ENCODE peak calls at places on chromosome 10, in four cellular contexts. U, Y, P and B are unnamed samples.

GRCh38 chr10:71093531-71093930 is 118.8 kb upstream of the UNC5B start:
- DNase-seq in U (no peak), Y (no peak), P (no peak), B (no peak)

GRCh38 chr10:91196268-91197043 is 24.0 kb upstream of the PCGF5 start:
- DNase-seq in U (no peak), Y (no peak), P (no peak), B (no peak)

GRCh38 chr10:93999401-93999851 is 5.7 kb downstream of the PLCE1 start:
- DNase-seq in P (no peak), Y (no peak), U (peak), B (no peak)

GRCh38 chr10:84685047-84685660 is 356.8 kb downstream of the CCSER2 start:
- DNase-seq in P (no peak), U (no peak), Y (no peak), B (no peak)

GRCh38 chr10:101231092-101231491 is 1.8 kb upstream of the LBX1 start:
- DNase-seq in Y (no peak), U (no peak), P (no peak), B (no peak)

GRCh38 chr10:116312091-116312490 is 12.2 kb upstream of the CCDC172 start:
- DNase-seq in P (no peak), U (no peak), Y (no peak), B (no peak)

GRCh38 chr10:89653410-89653828 is 8.4 kb upstream of the PANK1 start:
- DNase-seq in P (peak), U (peak), Y (no peak), B (no peak)

GRCh38 chr10:31952066-31952465 is 23.4 kb upstream of the ARHGAP12 start:
- DNase-seq in P (no peak), Y (peak), U (no peak), B (peak)

GRCh38 chr10:43083764-43084163 is 6.9 kb downstream of the RET start:
- DNase-seq in Y (no peak), U (no peak), P (no peak), B (no peak)

GRCh38 chr10:124998624-124999291 is 56.8 kb downstream of the ZRANB1 start:
- DNase-seq in P (no peak), Y (no peak), U (no peak), B (no peak)

GRCh38 chr10:112986791-112987190 is 36.7 kb downstream of the TCF7L2 start:
- DNase-seq in Y (no peak), P (no peak), U (no peak), B (no peak)

GRCh38 chr10:15237351-15237750 is 68.9 kb upstream of the NMT2 start:
- DNase-seq in Y (no peak), P (no peak), U (peak), B (peak)

GRCh38 chr10:62025901-62026879 is 124.7 kb downstream of the ARID5B start:
- DNase-seq in Y (no peak), U (peak), P (no peak), B (no peak)

GRCh38 chr10:95513941-95514392 is 47.2 kb downstream of the SORBS1 start:
- DNase-seq in Y (no peak), P (no peak), U (peak), B (peak)

DNA sequence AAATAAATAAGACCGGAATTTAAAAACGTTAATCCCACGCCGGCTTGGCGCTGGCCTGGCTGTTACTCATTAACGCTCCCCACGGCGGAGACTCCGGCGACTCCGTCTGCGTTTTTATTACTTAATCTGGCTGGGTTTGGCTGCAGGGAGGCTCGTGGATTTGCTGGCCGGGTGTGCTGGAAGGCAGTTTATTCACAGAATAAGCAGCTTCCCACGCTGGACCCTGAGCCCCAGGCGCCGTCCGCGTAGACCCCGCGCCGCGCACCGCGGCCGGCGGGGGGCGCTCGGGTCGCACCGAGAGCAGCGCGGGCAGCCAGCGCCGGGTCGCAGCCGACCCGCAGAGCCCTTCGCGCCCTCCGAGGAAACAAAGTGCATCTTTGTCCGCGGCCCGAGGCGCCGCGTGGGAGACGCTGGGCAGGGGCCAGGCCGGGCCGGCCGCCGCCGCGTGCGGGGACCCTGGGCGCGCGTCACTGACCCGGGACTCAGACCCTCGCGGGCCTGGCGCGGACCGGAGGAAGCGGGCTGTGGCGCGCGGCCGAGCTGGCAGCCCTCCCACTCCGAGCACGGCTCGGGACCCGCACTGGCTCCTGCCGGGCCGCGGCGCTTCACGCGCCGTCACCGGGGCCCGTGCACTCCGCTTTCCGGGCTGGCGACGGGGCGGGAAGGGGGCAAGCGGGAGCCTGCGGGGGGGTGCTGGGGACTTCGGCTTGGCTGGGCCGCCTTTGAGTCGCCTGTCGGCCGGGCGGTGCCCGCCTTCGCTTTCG is 586 bp upstream of the GRK5 start:
- DNase-seq in Y (peak), P (no peak), U (peak), B (peak)
- TF ChIP-seq POLR2A in Y (no peak), P (no peak), U (no peak), B (no peak)

DNA sequence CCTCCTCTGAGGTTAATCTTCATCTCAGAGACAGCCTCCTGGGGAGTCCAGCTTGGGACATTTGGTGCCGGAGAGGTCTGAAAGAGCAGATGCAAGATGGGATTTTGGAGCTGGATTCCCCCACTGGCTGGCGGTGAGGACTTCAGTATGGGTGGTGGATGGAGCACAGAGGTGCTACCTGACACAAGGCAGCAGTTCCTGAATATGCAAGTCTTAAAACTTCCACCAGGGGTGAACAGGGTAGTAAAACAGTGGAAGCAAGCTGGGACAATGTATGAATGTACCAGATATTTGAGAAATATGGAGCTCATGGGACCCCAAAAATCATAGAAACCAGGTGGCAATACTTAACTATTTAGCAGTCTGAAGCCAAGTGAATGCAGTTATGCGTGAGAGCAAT is 4.8 kb upstream of the TAF3 start:
- DNase-seq in P (no peak), U (no peak), Y (no peak), B (no peak)
- TF ChIP-seq CTCF in P (no peak), U (no peak), Y (peak), B (no peak)

GRCh38 chr10:104353325-104354048 is at the start of gene CFAP58:
- DNase-seq in Y (peak), U (peak), P (peak), B (peak)

GRCh38 chr10:104350146-104350635 is 3.4 kb upstream of the CFAP58 start:
- DNase-seq in U (peak), P (peak), Y (peak), B (peak)

GRCh38 chr10:104349623-104350142 is 4.0 kb upstream of the CFAP58 start:
- DNase-seq in P (peak), Y (no peak), U (peak), B (peak)

GRCh38 chr10:104351919-104352318 is 1.7 kb upstream of the CFAP58 start:
- DNase-seq in P (no peak), Y (no peak), U (no peak), B (no peak)

DNA sequence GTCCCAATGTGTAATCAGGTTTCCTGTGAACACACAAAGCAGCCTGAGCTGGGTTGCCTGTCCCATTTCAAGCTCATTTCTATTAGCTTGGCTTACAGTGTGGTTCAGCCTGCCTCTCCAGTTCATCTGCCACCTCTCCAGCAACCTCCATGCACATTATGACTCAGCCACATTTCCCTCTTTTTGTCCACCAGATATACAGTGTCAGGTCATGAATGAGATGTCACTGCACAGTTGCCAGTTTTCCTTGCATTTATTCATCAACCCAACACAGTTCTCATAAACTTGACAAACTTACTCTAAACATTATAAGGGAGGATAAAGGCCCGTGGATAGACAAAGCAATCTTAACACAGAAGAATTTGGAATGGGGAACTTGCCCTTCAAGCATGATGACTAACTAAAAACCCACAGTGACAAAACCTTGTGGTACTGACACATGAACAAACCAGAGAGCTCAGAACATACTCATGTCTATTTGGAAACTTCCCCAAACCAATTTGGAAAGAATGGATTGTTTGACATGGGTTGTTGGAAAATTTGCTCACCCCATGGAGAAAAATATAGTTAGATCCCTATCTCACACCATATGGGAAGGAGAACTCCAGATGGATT is 2.5 kb upstream of the CFAP58 start:
- DNase-seq in Y (no peak), P (no peak), U (peak), B (no peak)
- TF ChIP-seq FOS in Y (no peak), P (no peak), U (peak), B (no peak)

DNA sequence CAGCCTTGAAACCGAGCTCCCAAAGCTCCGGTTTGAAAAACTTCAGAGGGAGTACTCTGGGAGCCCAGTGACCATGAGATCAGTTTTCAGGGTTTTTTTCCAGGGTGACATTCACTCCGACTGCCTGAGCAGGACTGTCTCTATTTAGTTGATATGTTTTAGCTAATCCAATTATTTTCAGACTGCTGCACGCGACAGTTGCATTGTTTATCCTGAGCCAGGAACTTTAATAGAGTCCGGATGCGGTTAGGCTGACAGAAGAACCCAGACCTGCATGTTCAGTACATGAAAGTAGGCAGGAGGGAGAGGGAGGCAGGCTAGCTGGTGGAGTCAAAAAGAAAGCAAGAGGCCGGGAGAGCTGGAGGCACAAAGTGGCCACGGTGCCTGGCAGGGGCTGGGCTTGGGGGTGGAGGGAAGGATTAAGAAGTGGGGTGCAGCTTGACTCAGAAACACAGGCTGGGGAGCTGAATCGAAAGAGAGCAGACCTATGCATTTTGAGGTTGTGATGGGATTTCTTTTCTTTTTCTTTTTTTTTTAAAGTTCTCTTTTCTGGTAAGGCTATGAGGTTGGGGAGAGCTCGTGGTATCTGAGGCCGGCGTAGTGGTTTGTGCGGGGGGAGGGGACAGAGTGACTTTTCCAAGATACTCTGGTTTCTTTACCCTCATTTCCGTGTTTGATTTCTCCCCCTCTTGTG is 5.7 kb downstream of the GATA3 start:
- DNase-seq in Y (no peak), P (peak), U (peak), B (peak)
- TF ChIP-seq POLR2A in Y (no peak), P (peak), U (no peak), B (peak)

DNA sequence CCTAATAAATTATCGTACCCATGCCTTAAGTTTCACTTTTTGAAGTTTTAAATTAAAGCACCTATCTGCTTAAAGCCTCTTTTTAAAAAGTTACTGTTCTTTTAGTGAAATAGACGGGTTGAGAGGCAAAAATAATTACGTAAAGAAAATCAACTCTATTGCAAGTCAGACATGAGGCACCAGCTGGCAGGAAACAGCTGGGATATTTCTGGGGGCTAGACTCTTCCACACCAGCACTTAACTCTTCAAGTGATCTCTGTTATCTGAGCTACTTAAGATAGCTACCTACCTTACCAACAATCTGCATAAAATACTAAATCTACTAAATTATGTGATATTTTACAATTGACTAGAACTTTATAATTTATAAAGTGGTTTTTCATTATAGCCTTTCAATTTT is 35.8 kb downstream of the GBF1 start:
- DNase-seq in Y (no peak), U (peak), P (no peak), B (no peak)
- TF ChIP-seq CTCF in Y (no peak), U (no peak), P (no peak), B (no peak)